ENCODE peak calls at places on chromosomes 1 and 21, in eight cellular contexts. W is cardiac fibroblast, C is NCI-H446 treated with DMSO at 0.1 percent for 48 hours, Q is AG10803, H is NCI-H1105, N is nephron progenitor cell, E is AG08395, Z is mammary epithelial cell. G is an unnamed sample.
A peak's percentile ranks its signal among the peaks of the same experiment; 100 is the strongest.

GRCh38 chr1:206496131-206496793 is 11.1 kb upstream of the RASSF5 start:
- DNase-seq in W (no peak), C (no peak), Q (no peak), H (peak; percentile 13), N (no peak), E (no peak), Z (no peak), G (no peak)

GRCh38 chr1:180628646-180629045 is 3.2 kb upstream of the XPR1 start:
- DNase-seq in W (no peak), C (no peak), Q (no peak), H (no peak), N (no peak), E (no peak), Z (no peak), G (no peak)

GRCh38 chr1:44660176-44660575 is 14.1 kb downstream of the TMEM53 start:
- DNase-seq in W (peak; percentile 56), C (peak; percentile 27), Q (no peak), H (peak; percentile 64), N (no peak), E (no peak), Z (no peak), G (no peak)

GRCh38 chr1:35062518-35063196 is 16.5 kb upstream of the ZMYM1 start:
- DNase-seq in W (peak; percentile 85), C (no peak), Q (no peak), H (no peak), N (no peak), E (no peak), Z (peak; percentile 31), G (no peak)

GRCh38 chr1:210376836-210377377 is 48.2 kb downstream of the HHAT start:
- DNase-seq in W (no peak), C (no peak), Q (peak; percentile 18), H (no peak), N (no peak), E (no peak), Z (no peak), G (no peak)

GRCh38 chr1:22625262-22625925 is 11.0 kb upstream of the C1QA start:
- DNase-seq in W (peak; percentile 18), C (no peak), Q (no peak), H (no peak), N (peak; percentile 69), E (peak; percentile 16), Z (peak; percentile 4), G (no peak)

GRCh38 chr1:205581321-205581980 is 50.4 kb downstream of the ELK4 start:
- DNase-seq in W (no peak), C (no peak), Q (no peak), H (no peak), N (no peak), E (no peak), Z (no peak), G (no peak)

GRCh38 chr1:88985033-88985432 is 7.4 kb downstream of the KYAT3 start:
- DNase-seq in W (peak; percentile 96), C (peak; percentile 62), Q (peak; percentile 81), H (peak; percentile 86), N (no peak), E (peak; percentile 65), Z (peak; percentile 94), G (no peak)

GRCh38 chr1:110305875-110306420 is 33.2 kb upstream of the RBM15 start:
- DNase-seq in W (no peak), C (no peak), Q (no peak), H (no peak), N (no peak), E (no peak), Z (no peak), G (no peak)

GRCh38 chr1:154199563-154199879 is 6.6 kb downstream of the CFAP141 start:
- DNase-seq in W (no peak), C (no peak), Q (no peak), H (no peak), N (no peak), E (no peak), Z (no peak), G (no peak)

GRCh38 chr1:50343323-50343722 is 79.9 kb downstream of the DMRTA2 start:
- DNase-seq in W (no peak), C (no peak), Q (no peak), H (peak; percentile 69), N (no peak), E (no peak), Z (no peak), G (no peak)

GRCh38 chr1:87329756-87330200 is 1.1 kb downstream of the LMO4 start:
- DNase-seq in W (no peak), C (no peak), Q (no peak), H (peak; percentile 8), N (no peak), E (no peak), Z (no peak), G (no peak)

GRCh38 chr1:210132582-210132981 is 100.0 kb upstream of the SERTAD4 start:
- DNase-seq in W (peak; percentile 54), C (no peak), Q (peak; percentile 33), H (no peak), N (peak; percentile 45), E (peak; percentile 27), Z (peak; percentile 11), G (no peak)

GRCh38 chr21:19340303-19340702 is 936.7 kb upstream of the TMPRSS15 start:
- DNase-seq in W (no peak), C (no peak), Q (no peak), H (no peak), N (no peak), E (no peak), Z (no peak), G (no peak)

GRCh38 chr1:228143480-228144212 is 3.6 kb downstream of the GUK1 start:
- DNase-seq in W (no peak), C (no peak), Q (no peak), H (no peak), N (no peak), E (no peak), Z (no peak), G (no peak)

GRCh38 chr1:215114154-215114933 is 31.8 kb downstream of the KCNK2 start:
- DNase-seq in W (peak; percentile 61), C (no peak), Q (peak; percentile 89), H (peak; percentile 65), N (no peak), E (peak; percentile 62), Z (peak; percentile 81), G (no peak)

GRCh38 chr1:66436378-66437135 is 97.4 kb upstream of the SGIP1 start:
- DNase-seq in W (peak; percentile 70), C (no peak), Q (peak; percentile 90), H (no peak), N (no peak), E (peak; percentile 75), Z (peak; percentile 98), G (no peak)

GRCh38 chr1:245888809-245889208 is 618.3 kb downstream of the SMYD3 start:
- DNase-seq in W (peak; percentile 64), C (no peak), Q (peak; percentile 23), H (no peak), N (no peak), E (peak; percentile 10), Z (peak; percentile 35), G (no peak)

GRCh38 chr21:37675202-37675801 is 241.0 kb downstream of the KCNJ6 start:
- DNase-seq in W (peak; percentile 58), C (no peak), Q (peak; percentile 30), H (peak; percentile 9), N (peak; percentile 88), E (peak; percentile 55), Z (no peak), G (peak; percentile 41)

GRCh38 chr1:47931395-47931794 is 65.8 kb downstream of the TRABD2B start:
- DNase-seq in W (no peak), C (no peak), Q (no peak), H (no peak), N (no peak), E (no peak), Z (peak; percentile 56), G (no peak)

G was measured in CD4-positive, alpha-beta T cell.